ENCODE peak calls at places on chromosomes 6 and 20, in ten cellular contexts. F is osteocyte; D is stimulated activated CD4-positive, alpha-beta T cell treated with anti-CD3 and anti-CD28 coated beads, Interleukin-12 subunit alpha, Interleukin-12 subunit beta, amount 100 ng/mL, for 48 hours; E is progenitor cell of endocrine pancreas; G is BE2C; U is A172; Q is Daoy; M is pons; S is activated naive CD8-positive, alpha-beta T cell treated with anti-CD3 and anti-CD28 coated beads for 36 hours; H is activated naive CD4-positive, alpha-beta T cell. X is an unnamed sample.

GRCh38 chr6:167441653-167442644 is 117.1 kb downstream of the TTLL2 start:
- DNase-seq in G (no peak), E (no peak), M (no peak), U (no peak), D (no peak), S (no peak), H (no peak), Q (peak; percentile 14), F (no peak), X (peak; percentile 81)

GRCh38 chr6:168968228-168968627 is 285.4 kb downstream of the THBS2 start:
- DNase-seq in M (peak; percentile 36), U (peak; percentile 39), S (no peak), H (no peak), Q (peak; percentile 48), D (no peak), G (peak; percentile 33), F (no peak), E (no peak), X (no peak)

GRCh38 chr6:148440021-148440420 is 97.4 kb downstream of the SASH1 start:
- DNase-seq in F (no peak), U (no peak), Q (no peak), H (no peak), G (no peak), D (no peak), M (no peak), E (no peak), S (no peak), X (no peak)

GRCh38 chr6:31652925-31653724 is 664 bp upstream of the BAG6 start:
- DNase-seq in U (peak; percentile 89), H (no peak), M (peak; percentile 95), S (peak; percentile 85), Q (peak; percentile 93), E (no peak), G (peak; percentile 90), D (no peak), F (no peak), X (peak; percentile 98)

GRCh38 chr6:139588734-139589418 is 214.4 kb upstream of the CITED2 start:
- DNase-seq in M (no peak), G (no peak), F (no peak), U (peak; percentile 16), E (no peak), S (no peak), D (no peak), H (no peak), Q (no peak), X (no peak)

GRCh38 chr6:31541059-31541657 is 645 bp downstream of the DDX39B start:
- DNase-seq in S (peak; percentile 61), G (peak; percentile 52), U (peak; percentile 42), H (peak; percentile 46), D (peak; percentile 52), Q (peak; percentile 77), F (no peak), E (no peak), M (no peak), X (no peak)

GRCh38 chr20:47380481-47380880 is 24.0 kb upstream of the ZMYND8 start:
- DNase-seq in E (no peak), Q (no peak), U (no peak), H (no peak), G (no peak), D (no peak), F (no peak), M (no peak), S (no peak), X (no peak)

GRCh38 chr20:40673442-40673841 is 15.6 kb downstream of the MAFB start:
- DNase-seq in G (no peak), M (no peak), E (no peak), H (no peak), Q (no peak), U (no peak), F (no peak), S (no peak), D (no peak), X (no peak)

GRCh38 chr6:32436995-32437836 is 2.5 kb upstream of the HLA-DRA start:
- DNase-seq in H (no peak), U (no peak), F (no peak), G (no peak), D (no peak), M (peak; percentile 89), E (no peak), Q (no peak), S (no peak), X (no peak)

GRCh38 chr20:20480126-20480525 is 112.2 kb downstream of the INSM1 start:
- DNase-seq in F (no peak), S (no peak), Q (no peak), D (no peak), E (no peak), U (no peak), H (no peak), M (no peak), G (no peak), X (no peak)

GRCh38 chr6:36679043-36679821 is 718 bp downstream of the CDKN1A start:
- DNase-seq in Q (peak; percentile 82), S (no peak), H (no peak), M (no peak), F (no peak), E (peak; percentile 24), U (peak; percentile 73), G (peak; percentile 71), D (no peak), X (peak; percentile 96)

GRCh38 chr20:17735959-17736621 is 36.3 kb downstream of the BANF2 start:
- DNase-seq in E (no peak), D (no peak), M (no peak), S (no peak), G (no peak), U (no peak), Q (peak; percentile 12), H (no peak), F (no peak), X (no peak)

GRCh38 chr20:3696200-3696599 is 14.4 kb upstream of the ADAM33 start:
- DNase-seq in U (no peak), G (no peak), H (no peak), M (no peak), D (peak; percentile 22), S (no peak), E (no peak), Q (no peak), F (no peak), X (no peak)

GRCh38 chr6:160421854-160422253 is 73.7 kb downstream of the SLC22A3 start:
- DNase-seq in U (no peak), H (no peak), D (no peak), M (no peak), E (no peak), G (no peak), Q (no peak), F (no peak), S (no peak), X (peak; percentile 83)

GRCh38 chr20:62791301-62792181 is 4.7 kb upstream of the MRGBP start:
- DNase-seq in H (peak; percentile 40), M (peak; percentile 95), E (peak; percentile 76), U (peak; percentile 91), F (peak; percentile 93), Q (peak; percentile 92), S (peak; percentile 80), D (peak; percentile 82), G (peak; percentile 91), X (no peak)

GRCh38 chr6:32393660-32394420 is 13.1 kb downstream of the BTNL2 start:
- DNase-seq in H (no peak), F (no peak), S (no peak), U (no peak), M (peak; percentile 31), Q (peak; percentile 76), G (no peak), E (no peak), D (no peak), X (no peak)

GRCh38 chr20:3074812-3075211 is 3.4 kb downstream of the OXT start:
- DNase-seq in M (no peak), G (no peak), U (no peak), D (no peak), H (no peak), Q (no peak), E (no peak), S (no peak), F (no peak), X (no peak)

GRCh38 chr6:42391441-42391840 is 60.3 kb downstream of the TRERF1 start:
- DNase-seq in D (no peak), F (no peak), H (no peak), Q (no peak), M (no peak), G (no peak), U (no peak), E (no peak), S (no peak), X (no peak)

GRCh38 chr6:21767891-21768659 is 174.5 kb downstream of the SOX4 start:
- DNase-seq in M (no peak), D (no peak), U (peak; percentile 54), F (no peak), S (no peak), G (no peak), Q (peak; percentile 24), E (no peak), H (no peak), X (no peak)

GRCh38 chr6:112665815-112666214 is 318.7 kb downstream of the RFPL4B start:
- DNase-seq in U (no peak), M (no peak), H (no peak), E (no peak), Q (peak; percentile 21), G (no peak), S (no peak), F (no peak), D (no peak), X (no peak)

GRCh38 chr20:35122787-35123405 is 24.2 kb downstream of the EDEM2 start:
- DNase-seq in G (no peak), D (no peak), U (no peak), F (no peak), M (no peak), E (no peak), Q (no peak), H (no peak), S (no peak), X (no peak)

GRCh38 chr6:8182209-8182845 is 80.0 kb upstream of the EEF1E1 start:
- DNase-seq in G (no peak), Q (no peak), S (no peak), U (no peak), H (no peak), M (no peak), D (no peak), F (no peak), E (no peak), X (no peak)

GRCh38 chr20:31675828-31676533 is 38.3 kb downstream of the COX4I2 start:
- DNase-seq in Q (peak; percentile 18), U (peak; percentile 61), F (no peak), D (peak; percentile 69), H (peak; percentile 20), E (no peak), S (peak; percentile 73), M (no peak), G (no peak), X (no peak)

GRCh38 chr6:144678844-144679243 is 393.7 kb downstream of the UTRN start:
- DNase-seq in Q (no peak), F (no peak), E (no peak), G (no peak), M (no peak), H (no peak), U (no peak), S (no peak), D (no peak), X (no peak)

GRCh38 chr20:63868264-63868663 is 3.2 kb downstream of the TPD52L2 start:
- DNase-seq in G (no peak), M (no peak), F (no peak), D (no peak), Q (no peak), U (no peak), S (no peak), E (no peak), H (no peak), X (no peak)

GRCh38 chr6:141744971-141745370 is 387.8 kb upstream of the GJE1 start:
- DNase-seq in S (no peak), H (no peak), Q (no peak), M (no peak), G (no peak), F (no peak), U (no peak), E (no peak), D (no peak), X (no peak)

GRCh38 chr20:53578492-53579222 is 15.0 kb downstream of the ZNF217 start:
- DNase-seq in G (peak; percentile 69), Q (peak; percentile 80), D (peak; percentile 82), F (peak; percentile 85), U (peak; percentile 90), M (peak; percentile 93), E (peak; percentile 27), S (peak; percentile 42), H (no peak), X (no peak)

GRCh38 chr6:42199106-42199981 is 4.6 kb upstream of the GUCA1B start:
- DNase-seq in Q (peak; percentile 83), U (peak; percentile 51), M (no peak), D (no peak), E (no peak), F (no peak), G (peak; percentile 72), H (no peak), S (no peak), X (no peak)